ENCODE peak calls at places on chromosomes 7 and 10, in four cellular contexts. K, X, M and P are unnamed samples.

GRCh38 chr7:20741801-20742200 is 44.9 kb downstream of the SP8 start:
- DNase-seq in M (no peak), X (no peak), K (no peak), P (no peak)

GRCh38 chr10:72092171-72092924 is 4.0 kb upstream of the SPOCK2 start:
- DNase-seq in M (no peak), X (no peak), K (no peak), P (no peak)

GRCh38 chr10:97422921-97423420 is 3.0 kb upstream of the PGAM1 start:
- DNase-seq in K (peak; percentile 82), M (no peak), X (no peak), P (peak; percentile 26)

GRCh38 chr10:71076473-71077142 is 135.8 kb upstream of the UNC5B start:
- DNase-seq in M (no peak), X (no peak), K (no peak), P (no peak)

GRCh38 chr10:30709700-30710358 is 80.3 kb upstream of the LYZL2 start:
- DNase-seq in M (no peak), K (no peak), X (no peak), P (no peak)

GRCh38 chr7:46215987-46216567 is 295.0 kb upstream of the IGFBP3 start:
- DNase-seq in K (no peak), M (no peak), X (no peak), P (no peak)

GRCh38 chr10:133154411-133154810 is 5.6 kb upstream of the KNDC1 start:
- DNase-seq in M (no peak), K (no peak), X (no peak), P (no peak)

GRCh38 chr7:134931487-134931886 is 54.8 kb upstream of the AGBL3 start:
- DNase-seq in X (no peak), M (no peak), K (peak; percentile 42), P (no peak)

GRCh38 chr7:73507556-73507955 is 14.5 kb downstream of the BAZ1B start:
- DNase-seq in K (no peak), M (no peak), X (no peak), P (no peak)

GRCh38 chr7:50206521-50207250 is 97.8 kb upstream of the IKZF1 start:
- DNase-seq in X (no peak), K (no peak), M (no peak), P (no peak)

GRCh38 chr7:38300175-38300574 is 26.7 kb upstream of the TARP start:
- DNase-seq in M (no peak), X (no peak), K (no peak), P (no peak)

GRCh38 chr7:233456-234035 is 41.2 kb downstream of the FAM20C start:
- DNase-seq in K (no peak), X (no peak), M (peak; percentile 52), P (no peak)

GRCh38 chr10:114520453-114520852 is 116.2 kb upstream of the AFAP1L2 start:
- DNase-seq in M (no peak), K (peak; percentile 80), X (no peak), P (no peak)

GRCh38 chr10:71704816-71705215 is 14.8 kb downstream of the C10orf105 start:
- DNase-seq in X (no peak), K (no peak), M (no peak), P (no peak)

GRCh38 chr10:132447446-132448247 is 50.6 kb downstream of the PWWP2B start:
- DNase-seq in X (no peak), M (no peak), K (peak; percentile 76), P (no peak)

GRCh38 chr10:11689945-11690736 is 52.0 kb upstream of the ECHDC3 start:
- DNase-seq in X (no peak), M (no peak), K (no peak), P (no peak)

GRCh38 chr10:103750836-103751235 is 104.5 kb downstream of the SH3PXD2A start:
- DNase-seq in K (no peak), M (no peak), X (no peak), P (no peak)
- H3K27ac ChIP-seq in K (no peak overlapping the region), M (no peak overlapping the region), X (peak overlapping the region; percentile 82), P (no peak overlapping the region)

DNA sequence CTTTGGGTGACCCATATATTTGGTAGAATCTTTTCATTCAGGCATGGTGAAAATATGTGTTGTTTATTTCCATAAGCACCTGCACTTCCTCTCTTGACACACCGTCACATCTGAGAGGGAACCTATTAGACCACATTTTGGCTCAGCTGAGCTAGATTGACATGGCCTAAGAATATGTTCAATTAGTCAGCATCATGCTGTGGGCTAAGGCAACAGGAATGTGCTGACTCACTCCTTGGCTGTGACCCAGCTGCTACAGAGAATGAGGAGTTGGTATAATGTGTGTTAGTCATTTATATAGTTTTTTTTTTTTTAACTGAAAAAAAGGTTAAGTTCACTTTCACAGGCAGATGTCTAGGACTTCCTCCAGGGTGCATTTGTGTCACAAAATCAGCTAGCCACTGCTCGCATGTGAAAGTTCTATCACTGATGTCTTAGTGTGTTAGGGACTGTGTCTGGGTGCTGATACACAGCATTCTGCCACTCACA is 180.6 kb downstream of the SEMA3E start:
- DNase-seq in X (peak; percentile 26), K (peak; percentile 99), M (peak; percentile 59), P (no peak)
- H3K27ac ChIP-seq in X (no peak overlapping the region), K (peak overlapping the region; percentile 59), M (no peak overlapping the region), P (no peak overlapping the region)

GRCh38 chr7:25946181-25946580 is 205.8 kb upstream of the NFE2L3 start:
- DNase-seq in M (no peak), K (no peak), X (no peak), P (no peak)

GRCh38 chr7:25949672-25950487 is 202.1 kb upstream of the NFE2L3 start:
- DNase-seq in K (no peak), X (no peak), M (no peak), P (no peak)

GRCh38 chr7:25945608-25946007 is 206.4 kb upstream of the NFE2L3 start:
- DNase-seq in X (no peak), K (no peak), M (no peak), P (no peak)

GRCh38 chr7:25945181-25945580 is 206.8 kb upstream of the NFE2L3 start:
- DNase-seq in M (no peak), K (no peak), X (no peak), P (no peak)

DNA sequence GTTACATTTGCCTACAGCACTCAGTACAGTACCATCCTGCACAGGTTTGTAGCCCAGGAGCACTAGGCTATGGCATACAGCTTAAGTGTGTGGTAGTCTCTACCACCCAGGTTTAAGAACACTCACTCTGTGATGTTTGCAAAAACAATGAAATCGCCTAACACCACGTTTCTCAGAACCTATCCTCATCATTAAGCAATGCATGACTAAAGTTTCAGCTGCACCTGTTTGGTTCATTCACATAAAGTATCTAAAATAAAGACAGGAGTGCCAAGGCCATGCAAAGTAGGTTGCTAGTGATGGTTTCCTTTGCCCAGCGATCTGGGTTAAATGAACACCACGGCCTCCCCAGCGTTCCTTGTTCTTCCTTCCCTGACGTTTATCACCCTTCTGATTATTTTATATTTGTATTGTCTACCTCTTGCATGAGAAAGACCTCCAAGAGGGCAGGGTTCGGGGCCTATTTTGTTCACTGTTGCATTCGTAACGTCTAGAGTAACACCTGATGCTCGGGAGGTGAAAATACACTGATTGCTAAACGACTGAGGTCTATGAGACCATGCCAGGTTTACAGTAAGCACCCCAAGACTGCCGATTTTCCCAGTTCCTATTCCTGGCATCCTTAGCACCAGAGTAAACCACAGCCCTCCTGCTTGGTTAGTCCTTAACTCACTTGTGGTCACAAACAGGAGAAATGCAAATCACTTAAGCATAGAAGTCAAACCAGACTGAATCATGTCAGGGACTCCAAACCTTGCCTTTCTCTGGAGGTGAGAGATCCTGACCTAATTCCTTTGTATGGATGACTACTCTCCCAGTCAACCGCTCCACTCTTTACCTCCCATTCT is 204.1 kb upstream of the NFE2L3 start:
- DNase-seq in M (no peak), K (no peak), X (no peak), P (no peak)
- H3K27ac ChIP-seq in M (no peak overlapping the region), K (no peak overlapping the region), X (no peak overlapping the region), P (no peak overlapping the region)

DNA sequence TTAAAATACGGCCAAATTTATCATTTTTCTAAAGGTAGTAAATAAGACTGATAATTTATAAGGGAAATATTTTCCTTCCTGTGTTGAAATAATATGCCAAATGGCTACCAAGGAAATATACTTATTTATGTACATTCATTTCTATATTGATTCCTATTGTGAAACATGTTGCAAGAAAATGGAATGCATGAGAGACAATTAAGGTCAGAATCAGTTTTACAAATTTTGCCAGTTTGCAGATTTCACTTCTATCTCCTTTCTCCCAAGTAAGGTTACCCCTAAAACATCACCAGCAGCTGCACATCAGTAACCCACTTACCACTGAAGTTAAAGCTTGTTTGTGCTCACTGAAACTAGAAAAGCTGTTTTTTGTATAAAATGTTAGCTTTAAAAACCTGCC is 19.2 kb upstream of the REEP3 start:
- DNase-seq in K (no peak), M (no peak), X (no peak), P (no peak)
- H3K27ac ChIP-seq in K (no peak overlapping the region), M (no peak overlapping the region), X (peak overlapping the region; percentile 49), P (no peak overlapping the region)

GRCh38 chr7:64045301-64046040 is at the start of gene ZNF727:
- DNase-seq in K (no peak), X (peak; percentile 54), M (peak; percentile 75), P (peak; percentile 68)
- H3K27ac ChIP-seq in K (no peak within 1 kb of the TSS), X (peak within 1 kb of the TSS; percentile 82), M (peak within 1 kb of the TSS; percentile 78), P (peak within 1 kb of the TSS; percentile 85)